ENCODE peak calls at places on chromosome 1, in five cellular contexts. N, F, W, L and D are unnamed samples.
A peak's percentile ranks its signal among the peaks of the same experiment; 100 is the strongest.

GRCh38 chr1:230160957-230161771 is 94.1 kb downstream of the GALNT2 start:
- DNase-seq in N (no peak), F (peak; percentile 93), W (no peak), L (no peak), D (no peak)

GRCh38 chr1:147618077-147618569 is 52.2 kb downstream of the ACP6 start:
- DNase-seq in N (no peak), F (no peak), W (no peak), L (no peak), D (no peak)

GRCh38 chr1:244603498-244603897 is 49.4 kb upstream of the DESI2 start:
- DNase-seq in N (no peak), F (peak; percentile 36), W (no peak), L (no peak), D (no peak)

GRCh38 chr1:223553957-223554356 is 111.5 kb downstream of the CAPN8 start:
- DNase-seq in N (no peak), F (no peak), W (no peak), L (no peak), D (no peak)

GRCh38 chr1:93738926-93739325 is 57.3 kb upstream of the BCAR3 start:
- DNase-seq in N (no peak), F (no peak), W (no peak), L (no peak), D (no peak)

GRCh38 chr1:22816803-22817202 is 106.2 kb downstream of the EPHB2 start:
- DNase-seq in N (no peak), F (no peak), W (no peak), L (peak; percentile 43), D (no peak)

GRCh38 chr1:225508538-225509375 is 80.9 kb upstream of the LBR start:
- DNase-seq in N (peak; percentile 39), F (peak; percentile 97), W (no peak), L (no peak), D (no peak)

GRCh38 chr1:44842763-44843655 is at the start of gene PTCH2:
- DNase-seq in N (peak; percentile 53), F (peak; percentile 68), W (peak; percentile 58), L (peak; percentile 82), D (peak; percentile 77)

GRCh38 chr1:54461731-54462596 is 55.8 kb upstream of the SSBP3 start:
- DNase-seq in N (no peak), F (no peak), W (no peak), L (peak; percentile 57), D (peak; percentile 74)

GRCh38 chr1:236520445-236521005 is 3.3 kb upstream of the LGALS8 start:
- DNase-seq in N (no peak), F (no peak), W (no peak), L (no peak), D (no peak)

GRCh38 chr1:193932979-193933378 is 746.6 kb upstream of the B3GALT2 start:
- DNase-seq in N (no peak), F (no peak), W (no peak), L (no peak), D (no peak)

GRCh38 chr1:29698033-29698432 is 461.7 kb downstream of the PTPRU start:
- DNase-seq in N (no peak), F (no peak), W (no peak), L (no peak), D (no peak)

GRCh38 chr1:155128755-155129473 is 1.2 kb downstream of the EFNA1 start:
- DNase-seq in N (peak; percentile 61), F (peak; percentile 95), W (peak; percentile 52), L (peak; percentile 71), D (no peak)

GRCh38 chr1:155130272-155131006 is 2.8 kb downstream of the EFNA1 start:
- DNase-seq in N (no peak), F (no peak), W (no peak), L (no peak), D (no peak)

GRCh38 chr1:155133799-155134281 is 1.8 kb upstream of the SLC50A1 start:
- DNase-seq in N (no peak), F (peak; percentile 2), W (no peak), L (peak; percentile 71), D (no peak)

GRCh38 chr1:155131846-155132245 is 3.8 kb upstream of the SLC50A1 start:
- DNase-seq in N (no peak), F (no peak), W (no peak), L (no peak), D (no peak)

DNA sequence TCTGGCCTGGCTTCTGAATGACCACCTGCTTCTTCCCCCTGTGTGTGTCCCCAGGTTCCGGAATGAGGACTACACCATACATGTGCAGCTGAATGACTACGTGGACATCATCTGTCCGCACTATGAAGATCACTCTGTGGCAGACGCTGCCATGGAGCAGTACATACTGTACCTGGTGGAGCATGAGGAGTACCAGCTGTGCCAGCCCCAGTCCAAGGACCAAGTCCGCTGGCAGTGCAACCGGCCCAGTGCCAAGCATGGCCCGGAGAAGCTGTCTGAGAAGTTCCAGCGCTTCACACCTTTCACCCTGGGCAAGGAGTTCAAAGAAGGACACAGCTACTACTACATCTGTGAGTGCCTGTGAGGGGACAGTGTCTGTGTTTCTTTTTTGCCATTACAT is 3.6 kb downstream of the EFNA1 start:
- DNase-seq in N (peak; percentile 78), F (no peak), W (no peak), L (no peak), D (no peak)
- TF ChIP-seq POLR2AphosphoS5 in N (peak; percentile 46), F (no peak), W (no peak), L (no peak), D (no peak)

GRCh38 chr1:232952514-232953175 is 2.2 kb downstream of the NTPCR start:
- DNase-seq in N (peak; percentile 39), F (peak; percentile 49), W (peak; percentile 35), L (no peak), D (no peak)

GRCh38 chr1:232949636-232950196 is 695 bp upstream of the NTPCR start:
- DNase-seq in N (no peak), F (no peak), W (no peak), L (no peak), D (no peak)

GRCh38 chr1:232950919-232951579 is 638 bp downstream of the NTPCR start:
- DNase-seq in N (no peak), F (peak; percentile 48), W (no peak), L (no peak), D (no peak)

GRCh38 chr1:232951605-232952004 is 1.2 kb downstream of the NTPCR start:
- DNase-seq in N (no peak), F (no peak), W (no peak), L (no peak), D (no peak)

DNA sequence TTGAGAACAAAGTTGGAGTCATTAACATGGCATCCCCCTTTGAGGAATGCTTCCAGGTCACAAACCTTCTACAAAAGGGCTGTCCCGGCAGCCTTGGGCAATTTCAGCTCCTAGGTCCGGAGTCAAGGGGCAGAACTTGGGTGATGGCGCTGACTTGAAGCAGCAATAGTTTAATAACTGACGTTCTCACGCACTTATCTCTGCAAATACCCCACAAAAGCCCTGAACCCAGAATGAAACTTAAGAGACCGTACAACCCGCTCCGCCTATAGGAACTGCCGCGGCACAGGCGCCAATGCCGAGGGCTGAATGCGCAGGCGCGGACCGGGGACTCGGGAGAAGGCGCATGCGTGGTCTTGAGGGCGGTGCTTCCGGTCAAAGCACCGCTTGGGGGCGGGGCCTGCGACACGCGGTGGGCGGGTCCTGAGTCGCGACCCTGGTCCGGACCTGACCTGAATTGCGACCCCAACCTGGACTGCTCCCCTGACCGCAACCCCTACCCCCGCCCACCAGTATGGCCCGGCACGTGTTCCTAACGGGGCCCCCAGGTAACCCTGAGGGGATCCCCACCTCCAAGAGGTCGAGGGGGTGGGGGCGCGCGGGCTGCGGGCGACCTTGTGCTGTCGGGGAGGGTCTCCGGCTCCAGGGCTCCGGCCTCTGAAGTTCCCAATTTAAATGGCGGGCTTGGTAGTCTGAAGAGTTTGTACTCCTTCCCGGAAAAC is at the start of gene NTPCR:
- DNase-seq in N (peak; percentile 96), F (peak; percentile 96), W (peak; percentile 80), L (peak; percentile 97), D (peak; percentile 94)
- TF ChIP-seq POLR2A in N (no peak), F (peak; percentile 85), W (no peak), L (no peak), D (no peak)

GRCh38 chr1:51344602-51345299 is 14.4 kb upstream of the TTC39A start:
- DNase-seq in N (peak; percentile 76), F (no peak), W (no peak), L (no peak), D (no peak)
- TF ChIP-seq CTCF in N (peak; percentile 45), F (no peak), W (no peak), L (no peak), D (peak; percentile 15)

DNA sequence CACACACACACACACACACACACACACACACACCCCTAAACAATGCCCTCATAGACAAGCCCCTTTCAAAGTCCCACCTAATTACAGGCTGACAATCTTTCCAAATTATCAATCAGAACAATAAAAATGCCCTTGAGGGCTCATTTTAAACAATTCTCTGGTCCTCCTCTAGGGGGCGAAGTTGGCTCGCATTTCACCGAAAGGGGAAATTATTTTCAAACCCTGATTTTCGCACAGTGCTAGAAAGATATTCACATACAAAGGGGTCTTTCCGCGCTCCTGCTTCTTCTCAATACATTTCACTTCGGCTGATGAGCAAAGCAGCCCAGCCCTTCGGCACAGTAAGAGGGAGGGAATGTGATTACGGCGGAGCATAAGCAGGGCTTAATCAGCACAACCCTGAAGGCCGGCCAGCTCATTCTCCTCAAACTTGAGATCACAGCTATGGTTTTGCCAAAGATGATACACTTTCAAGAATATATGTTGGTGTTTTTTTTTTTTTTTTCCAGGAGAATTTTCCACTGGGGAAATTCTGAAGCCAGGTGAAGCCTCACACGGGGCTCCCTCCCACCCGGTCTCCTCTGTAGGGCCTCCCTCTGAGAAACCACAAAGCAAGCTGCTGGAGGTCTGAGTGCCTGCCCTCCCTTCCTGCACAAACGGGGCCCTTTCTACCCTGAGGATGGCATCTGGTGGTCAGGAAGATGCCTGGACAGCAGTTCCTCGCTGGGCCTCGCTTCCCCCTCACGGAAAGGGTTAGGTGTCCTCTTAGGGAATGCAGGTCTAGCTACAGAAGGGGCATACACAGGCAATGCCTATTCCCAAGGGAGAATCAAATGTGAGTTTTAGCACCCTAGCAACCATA is 66.9 kb downstream of the GNG12 start:
- DNase-seq in N (peak; percentile 34), F (peak; percentile 84), W (no peak), L (no peak), D (no peak)
- TF ChIP-seq POLR2AphosphoS5 in N (no peak), F (no peak), W (no peak), L (no peak), D (no peak)

GRCh38 chr1:61171346-61171745 is 89.0 kb downstream of the NFIA start:
- DNase-seq in N (no peak), F (no peak), W (no peak), L (no peak), D (no peak)

GRCh38 chr1:61171915-61172485 is 89.6 kb downstream of the NFIA start:
- DNase-seq in N (no peak), F (no peak), W (no peak), L (no peak), D (no peak)

GRCh38 chr1:61174060-61174788 is 91.9 kb downstream of the NFIA start:
- DNase-seq in N (no peak), F (no peak), W (no peak), L (no peak), D (no peak)

GRCh38 chr1:61173118-61173517 is 90.8 kb downstream of the NFIA start:
- DNase-seq in N (no peak), F (no peak), W (no peak), L (no peak), D (no peak)

DNA sequence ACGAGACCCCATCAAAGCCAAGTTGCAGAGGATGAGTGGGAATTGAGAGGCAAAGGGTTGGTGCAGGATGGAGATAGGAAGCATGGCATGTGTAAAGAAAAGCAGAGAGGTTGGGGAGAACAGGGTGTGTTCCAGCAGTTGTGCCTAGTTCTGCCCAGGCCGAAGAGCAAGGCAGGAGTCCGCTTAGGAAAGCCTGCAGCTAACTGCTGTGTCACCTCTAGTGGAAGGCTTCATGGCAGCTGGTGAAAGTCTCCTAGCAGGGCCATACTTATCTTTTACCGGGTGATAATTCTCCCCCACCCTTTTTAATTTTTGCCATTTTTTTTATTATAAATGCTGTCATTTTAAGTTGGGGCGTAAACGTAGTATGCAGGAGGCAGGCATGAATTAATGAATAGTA is 93.6 kb downstream of the NFIA start:
- DNase-seq in N (no peak), F (no peak), W (no peak), L (no peak), D (no peak)
- TF ChIP-seq POLR2A in N (no peak), F (no peak), W (no peak), L (no peak), D (no peak)